ENCODE peak calls at places on chromosomes 12 and 14, in four cellular contexts. O is hypothalamus; D is activated CD4-positive, alpha-beta T cell treated with anti-CD3 and anti-CD28 coated beads for 48 hours; B is AG04450. K is an unnamed sample.

GRCh38 chr12:50258167-50258551 is 25.2 kb downstream of the LIMA1 start:
- DNase-seq in B (no peak), O (no peak), D (no peak), K (no peak)

GRCh38 chr14:97723834-97724770 is 926.9 kb downstream of the VRK1 start:
- DNase-seq in O (no peak), B (no peak), D (peak; percentile 45), K (no peak)

GRCh38 chr14:89369656-89370055 is 47.4 kb downstream of the FOXN3 start:
- DNase-seq in B (no peak), D (no peak), O (no peak), K (no peak)

GRCh38 chr14:75514673-75515630 is 7.3 kb upstream of the BATF start:
- DNase-seq in D (peak; percentile 50), B (no peak), O (no peak), K (no peak)

GRCh38 chr14:72565200-72565599 is 328.7 kb downstream of the DPF3 start:
- DNase-seq in D (no peak), B (no peak), O (no peak), K (no peak)

GRCh38 chr12:112590281-112590680 is 171.5 kb downstream of the PTPN11 start:
- DNase-seq in B (no peak), D (no peak), O (no peak), K (no peak)

GRCh38 chr12:54196396-54196795 is 7.6 kb upstream of the SMUG1 start:
- DNase-seq in B (no peak), D (no peak), O (no peak), K (no peak)

GRCh38 chr12:94980577-94980976 is 22.9 kb downstream of the NDUFA12 start:
- DNase-seq in O (no peak), B (no peak), D (no peak), K (no peak)

GRCh38 chr12:122934722-122935121 is 31.5 kb downstream of the ABCB9 start:
- DNase-seq in B (no peak), D (no peak), O (no peak), K (no peak)

GRCh38 chr12:30110505-30110904 is 326.8 kb upstream of the TMTC1 start:
- DNase-seq in D (no peak), B (no peak), O (no peak), K (no peak)

GRCh38 chr12:128817115-128818015 is 6.4 kb downstream of the SLC15A4 start:
- DNase-seq in O (peak; percentile 34), B (no peak), D (no peak), K (peak; percentile 61)

GRCh38 chr12:26271889-26272492 is 76.6 kb downstream of the SSPN start:
- DNase-seq in O (peak; percentile 44), B (peak; percentile 86), D (no peak), K (no peak)

GRCh38 chr14:95683793-95684192 is 2.4 kb upstream of the TCL1B start:
- DNase-seq in B (no peak), D (peak; percentile 44), O (no peak), K (no peak)

GRCh38 chr14:36905272-36906046 is 243.8 kb downstream of the PAX9 start:
- DNase-seq in D (no peak), O (no peak), B (no peak), K (no peak)

GRCh38 chr14:24186831-24187537 is 1.6 kb downstream of the IPO4 start:
- DNase-seq in D (no peak), O (no peak), B (no peak), K (no peak)

GRCh38 chr12:118034429-118035193 is 18.1 kb downstream of the RFC5 start:
- DNase-seq in D (no peak), O (peak; percentile 8), B (peak; percentile 37), K (no peak)

GRCh38 chr14:51666831-51667230 is 15.1 kb downstream of the FRMD6 start:
- DNase-seq in O (no peak), D (no peak), B (no peak), K (no peak)

GRCh38 chr14:101737414-101738367 is 23.8 kb upstream of the PPP2R5C start:
- DNase-seq in D (peak; percentile 41), B (no peak), O (no peak), K (no peak)

GRCh38 chr12:32462908-32463307 is 63.5 kb downstream of the FGD4 start:
- DNase-seq in D (no peak), B (no peak), O (no peak), K (no peak)

GRCh38 chr12:124398578-124399227 is 103.8 kb downstream of the RFLNA start:
- DNase-seq in B (no peak), O (peak; percentile 33), D (no peak), K (no peak)

GRCh38 chr12:9340422-9341259 is 132.4 kb upstream of the PZP start:
- DNase-seq in D (no peak), O (no peak), B (peak; percentile 73), K (no peak)

GRCh38 chr12:33251548-33251947 is 188.1 kb downstream of the SYT10 start:
- DNase-seq in B (no peak), D (no peak), O (no peak), K (no peak)

GRCh38 chr12:26028953-26029740 is 70.7 kb downstream of the RASSF8 start:
- DNase-seq in D (peak; percentile 20), O (peak; percentile 29), B (peak; percentile 26), K (no peak)

GRCh38 chr12:15209782-15210181 is 11.4 kb downstream of the RERG start:
- DNase-seq in D (no peak), O (no peak), B (no peak), K (no peak)

GRCh38 chr12:15837141-15837781 is 44.9 kb upstream of the STRAP start:
- DNase-seq in B (no peak), D (no peak), O (no peak), K (peak; percentile 88)

GRCh38 chr12:104524026-104524425 is 67.3 kb downstream of the CHST11 start:
- DNase-seq in B (no peak), O (no peak), D (no peak), K (no peak)

GRCh38 chr14:101404426-101405170 is 156.7 kb upstream of the DIO3 start:
- DNase-seq in D (no peak), B (no peak), O (no peak), K (no peak)

GRCh38 chr14:20935303-20935984 is 19.8 kb upstream of the RNASE2 start:
- DNase-seq in O (no peak), D (no peak), B (no peak), K (no peak)

GRCh38 chr14:35549551-35549950 is 15.6 kb downstream of the INSM2 start:
- DNase-seq in O (no peak), D (no peak), B (no peak), K (no peak)

GRCh38 chr12:25388216-25388615 is 137.5 kb upstream of the KRAS start:
- DNase-seq in O (no peak), D (peak; percentile 62), B (no peak), K (no peak)

GRCh38 chr14:23494223-23494622 is 24.7 kb downstream of the NGDN start:
- DNase-seq in O (no peak), B (no peak), D (no peak), K (no peak)

GRCh38 chr14:54050759-54051158 is 94.1 kb upstream of the BMP4 start:
- DNase-seq in D (no peak), B (no peak), O (no peak), K (no peak)

GRCh38 chr12:122080149-122081107 is 1.9 kb downstream of the MLXIP start:
- DNase-seq in D (no peak), B (peak; percentile 81), O (peak; percentile 43), K (no peak)

GRCh38 chr12:53365245-53365904 is 14.6 kb upstream of the SP1 start:
- DNase-seq in B (no peak), D (no peak), O (no peak), K (no peak)

GRCh38 chr12:1220127-1221092 is 229.4 kb downstream of the ERC1 start:
- DNase-seq in D (no peak), B (no peak), O (no peak), K (no peak)

GRCh38 chr12:85923767-85924331 is 49.8 kb downstream of the NTS start:
- DNase-seq in O (no peak), D (no peak), B (no peak), K (no peak)

GRCh38 chr12:57744194-57744776 is 554 bp upstream of the TSPAN31 start:
- DNase-seq in B (no peak), D (peak; percentile 86), O (peak; percentile 76), K (no peak)

K was measured in GM04503.